ENCODE peak calls at places on chromosomes 7 and 10, in seven cellular contexts. One of them, this sample, is unnamed.

GRCh38 chr10:30454744-30455498 is 20.9 kb downstream of the MAP3K8 start:
- DNase-seq in NCI-H226: peak; percentile 67
- DNase-seq in NCI-H1092: no peak
- DNase-seq in CD4-positive, CD25-positive, alpha-beta regulatory T cell: no peak
- DNase-seq in CD8-positive, alpha-beta memory T cell: no peak
- DNase-seq in NCI-H2171 treated with DMSO at 0.1 percent for 48 hours: no peak
- DNase-seq in GM20000: no peak
- DNase-seq in this sample: no peak

GRCh38 chr7:1007901-1008300 is 24.9 kb downstream of the CYP2W1 start:
- DNase-seq in NCI-H226: no peak
- DNase-seq in GM20000: no peak
- DNase-seq in CD8-positive, alpha-beta memory T cell: no peak
- DNase-seq in NCI-H1092: no peak
- DNase-seq in CD4-positive, CD25-positive, alpha-beta regulatory T cell: no peak
- DNase-seq in NCI-H2171 treated with DMSO at 0.1 percent for 48 hours: no peak
- DNase-seq in this sample: no peak

GRCh38 chr10:71771821-71772617 is 1.3 kb downstream of the VSIR start:
- DNase-seq in NCI-H226: peak; percentile 94
- DNase-seq in CD8-positive, alpha-beta memory T cell: no peak
- DNase-seq in NCI-H1092: no peak
- DNase-seq in CD4-positive, CD25-positive, alpha-beta regulatory T cell: no peak
- DNase-seq in NCI-H2171 treated with DMSO at 0.1 percent for 48 hours: no peak
- DNase-seq in GM20000: no peak
- DNase-seq in this sample: peak; percentile 18

GRCh38 chr7:112550468-112551060 is 69.8 kb downstream of the LSMEM1 start:
- DNase-seq in CD8-positive, alpha-beta memory T cell: peak; percentile 40
- DNase-seq in NCI-H1092: no peak
- DNase-seq in CD4-positive, CD25-positive, alpha-beta regulatory T cell: peak; percentile 44
- DNase-seq in NCI-H2171 treated with DMSO at 0.1 percent for 48 hours: peak; percentile 62
- DNase-seq in GM20000: peak; percentile 67
- DNase-seq in NCI-H226: peak; percentile 20
- DNase-seq in this sample: peak; percentile 66

GRCh38 chr10:70584941-70585544 is 17.5 kb downstream of the PRF1 start:
- DNase-seq in NCI-H1092: peak; percentile 93
- DNase-seq in GM20000: no peak
- DNase-seq in CD4-positive, CD25-positive, alpha-beta regulatory T cell: no peak
- DNase-seq in CD8-positive, alpha-beta memory T cell: no peak
- DNase-seq in NCI-H226: no peak
- DNase-seq in NCI-H2171 treated with DMSO at 0.1 percent for 48 hours: peak; percentile 82
- DNase-seq in this sample: no peak

GRCh38 chr10:13195016-13195415 is 33.7 kb downstream of the MCM10 start:
- DNase-seq in NCI-H1092: no peak
- DNase-seq in CD4-positive, CD25-positive, alpha-beta regulatory T cell: no peak
- DNase-seq in GM20000: no peak
- DNase-seq in NCI-H2171 treated with DMSO at 0.1 percent for 48 hours: no peak
- DNase-seq in NCI-H226: no peak
- DNase-seq in CD8-positive, alpha-beta memory T cell: no peak
- DNase-seq in this sample: no peak

GRCh38 chr7:134804351-134804750 is 24.9 kb downstream of the CALD1 start:
- DNase-seq in NCI-H226: peak; percentile 10
- DNase-seq in CD8-positive, alpha-beta memory T cell: no peak
- DNase-seq in NCI-H2171 treated with DMSO at 0.1 percent for 48 hours: no peak
- DNase-seq in NCI-H1092: no peak
- DNase-seq in GM20000: no peak
- DNase-seq in CD4-positive, CD25-positive, alpha-beta regulatory T cell: no peak
- DNase-seq in this sample: no peak

GRCh38 chr7:4837814-4838625 is 23.8 kb downstream of the PAPOLB start:
- DNase-seq in NCI-H1092: peak; percentile 37
- DNase-seq in CD4-positive, CD25-positive, alpha-beta regulatory T cell: no peak
- DNase-seq in CD8-positive, alpha-beta memory T cell: no peak
- DNase-seq in GM20000: no peak
- DNase-seq in NCI-H2171 treated with DMSO at 0.1 percent for 48 hours: peak; percentile 69
- DNase-seq in NCI-H226: no peak
- DNase-seq in this sample: no peak

GRCh38 chr7:80439894-80440811 is 71.7 kb downstream of the GNAT3 start:
- DNase-seq in GM20000: no peak
- DNase-seq in NCI-H2171 treated with DMSO at 0.1 percent for 48 hours: no peak
- DNase-seq in CD8-positive, alpha-beta memory T cell: no peak
- DNase-seq in CD4-positive, CD25-positive, alpha-beta regulatory T cell: no peak
- DNase-seq in NCI-H1092: no peak
- DNase-seq in NCI-H226: peak; percentile 74
- DNase-seq in this sample: no peak

GRCh38 chr7:2488681-2489080 is 12.5 kb upstream of the GRIFIN start:
- DNase-seq in GM20000: no peak
- DNase-seq in NCI-H2171 treated with DMSO at 0.1 percent for 48 hours: no peak
- DNase-seq in CD8-positive, alpha-beta memory T cell: no peak
- DNase-seq in NCI-H226: no peak
- DNase-seq in CD4-positive, CD25-positive, alpha-beta regulatory T cell: no peak
- DNase-seq in NCI-H1092: no peak
- DNase-seq in this sample: no peak

GRCh38 chr10:24953350-24954074 is 1.1 kb upstream of the PRTFDC1 start:
- DNase-seq in NCI-H1092: no peak
- DNase-seq in CD8-positive, alpha-beta memory T cell: no peak
- DNase-seq in NCI-H226: no peak
- DNase-seq in CD4-positive, CD25-positive, alpha-beta regulatory T cell: no peak
- DNase-seq in GM20000: no peak
- DNase-seq in NCI-H2171 treated with DMSO at 0.1 percent for 48 hours: no peak
- DNase-seq in this sample: no peak

GRCh38 chr10:84076540-84077195 is 62.6 kb upstream of the GHITM start:
- DNase-seq in NCI-H1092: no peak
- DNase-seq in CD8-positive, alpha-beta memory T cell: no peak
- DNase-seq in GM20000: no peak
- DNase-seq in CD4-positive, CD25-positive, alpha-beta regulatory T cell: no peak
- DNase-seq in NCI-H2171 treated with DMSO at 0.1 percent for 48 hours: no peak
- DNase-seq in NCI-H226: no peak
- DNase-seq in this sample: no peak

GRCh38 chr7:98641646-98642489 is 24.8 kb downstream of the NPTX2 start:
- DNase-seq in CD4-positive, CD25-positive, alpha-beta regulatory T cell: no peak
- DNase-seq in GM20000: no peak
- DNase-seq in CD8-positive, alpha-beta memory T cell: no peak
- DNase-seq in NCI-H2171 treated with DMSO at 0.1 percent for 48 hours: peak; percentile 16
- DNase-seq in NCI-H1092: peak; percentile 48
- DNase-seq in NCI-H226: no peak
- DNase-seq in this sample: peak; percentile 17

GRCh38 chr7:40536406-40536805 is 401.6 kb downstream of the SUGCT start:
- DNase-seq in CD8-positive, alpha-beta memory T cell: no peak
- DNase-seq in NCI-H1092: no peak
- DNase-seq in NCI-H226: peak; percentile 10
- DNase-seq in NCI-H2171 treated with DMSO at 0.1 percent for 48 hours: no peak
- DNase-seq in CD4-positive, CD25-positive, alpha-beta regulatory T cell: no peak
- DNase-seq in GM20000: no peak
- DNase-seq in this sample: no peak

GRCh38 chr7:75559355-75559986 is 67.4 kb downstream of the SPDYE5 start:
- DNase-seq in GM20000: no peak
- DNase-seq in CD8-positive, alpha-beta memory T cell: no peak
- DNase-seq in NCI-H1092: no peak
- DNase-seq in NCI-H226: no peak
- DNase-seq in CD4-positive, CD25-positive, alpha-beta regulatory T cell: no peak
- DNase-seq in NCI-H2171 treated with DMSO at 0.1 percent for 48 hours: peak; percentile 42
- DNase-seq in this sample: no peak

This sample was measured in AML-193.